ENCODE peak calls at places on chromosomes 13 and 19, in four cellular contexts. One of them, this sample, is unnamed.

GRCh38 chr13:28467034-28467433 is 27.9 kb downstream of the FLT1 start:
- DNase-seq in nucleus accumbens: no peak
- DNase-seq in AG04449: no peak
- DNase-seq in ascending aorta: no peak
- DNase-seq in this sample: no peak

GRCh38 chr13:25811506-25811905 is 240.3 kb downstream of the SHISA2 start:
- DNase-seq in nucleus accumbens: no peak
- DNase-seq in AG04449: no peak
- DNase-seq in ascending aorta: no peak
- DNase-seq in this sample: no peak

GRCh38 chr19:6740589-6741348 is 1.3 kb downstream of the TRIP10 start:
- DNase-seq in nucleus accumbens: no peak
- DNase-seq in AG04449: no peak
- DNase-seq in ascending aorta: no peak
- DNase-seq in this sample: no peak

GRCh38 chr13:80339841-80340642 is 884 bp downstream of the SPRY2 start:
- DNase-seq in nucleus accumbens: peak
- DNase-seq in AG04449: no peak
- DNase-seq in ascending aorta: no peak
- DNase-seq in this sample: peak

GRCh38 chr13:27504541-27504940 is 54.2 kb upstream of the MTIF3 start:
- DNase-seq in nucleus accumbens: no peak
- DNase-seq in AG04449: no peak
- DNase-seq in ascending aorta: no peak
- DNase-seq in this sample: no peak

GRCh38 chr19:46727757-46728156 is 10.8 kb upstream of the PRKD2 start:
- DNase-seq in nucleus accumbens: no peak
- DNase-seq in AG04449: no peak
- DNase-seq in ascending aorta: no peak
- DNase-seq in this sample: no peak

GRCh38 chr19:29491491-29491890 is 34.3 kb upstream of the VSTM2B start:
- DNase-seq in nucleus accumbens: no peak
- DNase-seq in AG04449: no peak
- DNase-seq in ascending aorta: no peak
- DNase-seq in this sample: no peak

GRCh38 chr13:50098693-50099092 is 83.4 kb downstream of the KCNRG start:
- DNase-seq in nucleus accumbens: no peak
- DNase-seq in AG04449: no peak
- DNase-seq in ascending aorta: no peak
- DNase-seq in this sample: no peak

GRCh38 chr13:73370066-73370465 is 311.3 kb downstream of the KLF5 start:
- DNase-seq in nucleus accumbens: no peak
- DNase-seq in AG04449: no peak
- DNase-seq in ascending aorta: no peak
- DNase-seq in this sample: no peak

GRCh38 chr19:14369399-14370168 is 11.7 kb upstream of the ADGRE5 start:
- DNase-seq in nucleus accumbens: no peak
- DNase-seq in AG04449: no peak
- DNase-seq in ascending aorta: peak
- DNase-seq in this sample: no peak

GRCh38 chr13:25151626-25152025 is 20.5 kb downstream of the AMER2 start:
- DNase-seq in nucleus accumbens: no peak
- DNase-seq in AG04449: no peak
- DNase-seq in ascending aorta: no peak
- DNase-seq in this sample: no peak

GRCh38 chr19:2243274-2244121 is 5.6 kb upstream of the AMH start:
- DNase-seq in nucleus accumbens: no peak
- DNase-seq in AG04449: no peak
- DNase-seq in ascending aorta: no peak
- DNase-seq in this sample: no peak

GRCh38 chr19:7871530-7872305 is 2.5 kb downstream of the PRR36 start:
- DNase-seq in nucleus accumbens: peak
- DNase-seq in AG04449: peak
- DNase-seq in ascending aorta: peak
- DNase-seq in this sample: peak

GRCh38 chr19:38030681-38031422 is 123.8 kb downstream of the SIPA1L3 start:
- DNase-seq in nucleus accumbens: no peak
- DNase-seq in AG04449: no peak
- DNase-seq in ascending aorta: no peak
- DNase-seq in this sample: no peak

GRCh38 chr13:98959299-98959698 is 18.6 kb downstream of the DOCK9 start:
- DNase-seq in nucleus accumbens: no peak
- DNase-seq in AG04449: no peak
- DNase-seq in ascending aorta: no peak
- DNase-seq in this sample: no peak

GRCh38 chr19:19606021-19606420 is 12.5 kb downstream of the PBX4 start:
- DNase-seq in nucleus accumbens: no peak
- DNase-seq in AG04449: no peak
- DNase-seq in ascending aorta: no peak
- DNase-seq in this sample: no peak

GRCh38 chr13:39530996-39531395 is 72.0 kb downstream of the LHFPL6 start:
- DNase-seq in nucleus accumbens: no peak
- DNase-seq in AG04449: no peak
- DNase-seq in ascending aorta: no peak
- DNase-seq in this sample: no peak

GRCh38 chr13:68888832-68889231 is 1218.8 kb upstream of the ATXN8OS start:
- DNase-seq in nucleus accumbens: no peak
- DNase-seq in AG04449: no peak
- DNase-seq in ascending aorta: no peak
- DNase-seq in this sample: no peak

GRCh38 chr13:40682449-40683240 is 16.2 kb upstream of the FOXO1 start:
- DNase-seq in nucleus accumbens: no peak
- DNase-seq in AG04449: no peak
- DNase-seq in ascending aorta: no peak
- DNase-seq in this sample: no peak

GRCh38 chr13:78393286-78393685 is 210.1 kb downstream of the POU4F1 start:
- DNase-seq in nucleus accumbens: no peak
- DNase-seq in AG04449: no peak
- DNase-seq in ascending aorta: no peak
- DNase-seq in this sample: no peak

This sample was measured in anterior cingulate cortex.